ENCODE peak calls at places on chromosomes 1 and 21, in four cellular contexts. Y is body of pancreas, Z is uterus, B is fibroblast of lung. A is an unnamed sample.

GRCh38 chr1:217017172-217017571 is 293.9 kb upstream of the ESRRG start:
- DNase-seq in Y (no peak), Z (no peak), B (no peak), A (no peak)

GRCh38 chr1:65948609-65949229 is 156.0 kb downstream of the PDE4B start:
- DNase-seq in Y (peak), Z (peak), B (peak), A (no peak)

GRCh38 chr1:93140106-93140505 is 40.1 kb downstream of the TMED5 start:
- DNase-seq in Y (no peak), Z (no peak), B (no peak), A (no peak)

GRCh38 chr1:30305519-30305918 is 417.9 kb downstream of the MATN1 start:
- DNase-seq in Y (no peak), Z (no peak), B (no peak), A (peak)

GRCh38 chr1:65398083-65398482 is 22.4 kb upstream of the LEPR start:
- DNase-seq in Y (no peak), Z (no peak), B (no peak), A (no peak)

GRCh38 chr21:28436286-28436932 is 556.3 kb downstream of the LTN1 start:
- DNase-seq in Y (no peak), Z (peak), B (peak), A (no peak)

GRCh38 chr1:54149734-54150133 is 3.1 kb downstream of the CDCP2 start:
- DNase-seq in Y (no peak), Z (no peak), B (no peak), A (no peak)

GRCh38 chr1:8394456-8395321 is 76.8 kb downstream of the SLC45A1 start:
- DNase-seq in Y (no peak), Z (no peak), B (peak), A (no peak)

GRCh38 chr21:44529011-44529421 is 11.0 kb downstream of the KRTAP10-1 start:
- DNase-seq in Y (no peak), Z (no peak), B (no peak), A (no peak)

GRCh38 chr1:172815740-172816139 is 156.8 kb downstream of the FASLG start:
- DNase-seq in Y (no peak), Z (no peak), B (peak), A (no peak)

GRCh38 chr1:214102907-214103306 is 115.1 kb downstream of the PROX1 start:
- DNase-seq in Y (no peak), Z (no peak), B (peak), A (no peak)

GRCh38 chr1:155305881-155306391 is 2.7 kb upstream of the FDPS start:
- DNase-seq in Y (peak), Z (no peak), B (peak), A (no peak)

GRCh38 chr1:155309423-155310021 is 856 bp downstream of the FDPS start:
- DNase-seq in Y (peak), Z (no peak), B (no peak), A (no peak)

GRCh38 chr1:155307247-155307740 is 1.4 kb upstream of the FDPS start:
- DNase-seq in Y (peak), Z (no peak), B (peak), A (no peak)

GRCh38 chr1:155304558-155305063 is 3.4 kb upstream of the PKLR start:
- DNase-seq in Y (no peak), Z (no peak), B (no peak), A (no peak)

DNA sequence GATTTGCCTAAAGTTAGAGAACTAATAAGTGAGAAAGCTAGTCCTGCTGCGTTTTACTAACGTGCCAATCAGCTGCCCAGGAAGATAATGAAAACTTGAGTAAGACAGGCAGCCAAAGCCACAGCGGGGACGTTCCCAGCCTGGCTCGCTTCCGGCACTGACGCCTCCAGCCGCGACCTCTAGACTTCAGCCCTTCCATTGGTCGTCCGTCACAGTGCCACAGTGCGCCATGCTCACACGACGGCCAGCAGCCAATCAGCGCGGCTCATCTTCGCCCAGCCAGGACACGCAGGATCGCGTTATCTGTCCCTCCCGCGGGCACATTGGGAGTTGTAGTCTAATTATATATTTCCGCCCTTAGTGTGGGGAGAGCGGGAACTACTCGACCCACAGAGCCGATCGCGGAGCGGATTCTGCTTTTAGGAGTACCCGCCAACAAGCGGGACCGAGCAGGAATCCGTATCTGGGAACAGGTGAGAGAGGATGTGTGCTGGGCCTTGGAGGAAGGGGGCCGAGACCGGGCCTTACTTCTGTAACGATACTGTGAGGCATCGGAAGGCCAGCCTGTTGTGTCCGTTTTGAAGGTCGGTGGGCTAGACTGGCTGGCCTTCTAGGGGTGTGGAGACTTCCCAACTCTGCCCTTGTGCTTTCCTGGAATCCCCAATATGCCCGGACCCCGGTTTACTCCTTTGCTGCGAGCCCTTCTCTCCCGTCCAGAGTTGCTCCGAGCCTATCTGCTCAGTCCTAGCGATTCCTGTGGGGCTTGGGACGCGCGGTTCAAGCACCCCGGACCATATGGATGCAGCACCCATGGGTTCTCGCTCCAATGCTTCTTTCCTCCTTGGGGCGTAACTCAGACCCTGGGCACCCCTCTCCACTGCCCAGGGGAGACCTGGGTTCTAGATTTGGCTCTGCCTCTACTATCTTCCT is at the start of gene FDPS:
- DNase-seq in Y (peak), Z (peak), B (peak), A (peak)
- TF ChIP-seq CTCF in Y (peak), Z (no peak), B (no peak), A (no peak)

GRCh38 chr21:36706951-36707762 is 8.2 kb downstream of the SIM2 start:
- DNase-seq in Y (no peak), Z (no peak), B (no peak), A (no peak)

GRCh38 chr21:36707763-36708511 is 9.0 kb downstream of the SIM2 start:
- DNase-seq in Y (no peak), Z (no peak), B (no peak), A (no peak)

GRCh38 chr21:36709030-36709867 is 10.3 kb downstream of the SIM2 start:
- DNase-seq in Y (no peak), Z (no peak), B (no peak), A (peak)

GRCh38 chr21:36709868-36710728 is 11.2 kb downstream of the SIM2 start:
- DNase-seq in Y (no peak), Z (no peak), B (no peak), A (peak)

DNA sequence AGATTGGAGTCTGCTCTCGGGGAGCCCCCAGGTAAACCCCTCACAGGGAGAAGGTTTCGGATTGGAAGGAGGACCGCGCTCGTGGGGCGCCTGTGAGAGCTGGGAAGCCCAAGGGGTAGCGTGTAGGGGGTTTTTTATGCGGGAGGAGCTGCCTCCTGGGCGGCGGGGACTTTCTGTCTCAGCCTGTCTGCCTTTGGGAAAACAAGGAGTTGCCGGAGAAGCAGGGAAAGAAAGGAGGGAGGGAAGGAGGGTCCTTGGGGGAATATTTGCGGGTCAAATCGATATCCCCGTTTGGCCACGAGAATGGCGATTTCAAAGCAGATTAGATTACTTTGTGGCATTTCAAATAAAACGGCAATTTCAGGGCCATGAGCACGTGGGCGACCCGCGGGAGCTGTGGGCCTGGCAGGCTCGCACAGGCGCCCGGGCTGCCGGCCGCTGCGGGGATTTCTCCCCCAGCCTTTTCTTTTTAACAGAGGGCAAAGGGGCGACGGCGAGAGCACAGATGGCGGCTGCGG is 9.7 kb downstream of the SIM2 start:
- DNase-seq in Y (no peak), Z (no peak), B (no peak), A (peak)
- H3K4me3 ChIP-seq in Y (no peak), Z (no peak), B (no peak), A (peak)

GRCh38 chr1:165075725-165076370 is 280.7 kb downstream of the LMX1A start:
- DNase-seq in Y (peak), Z (no peak), B (peak), A (no peak)
- TF ChIP-seq CTCF in Y (peak), Z (peak), B (peak), A (no peak)

DNA sequence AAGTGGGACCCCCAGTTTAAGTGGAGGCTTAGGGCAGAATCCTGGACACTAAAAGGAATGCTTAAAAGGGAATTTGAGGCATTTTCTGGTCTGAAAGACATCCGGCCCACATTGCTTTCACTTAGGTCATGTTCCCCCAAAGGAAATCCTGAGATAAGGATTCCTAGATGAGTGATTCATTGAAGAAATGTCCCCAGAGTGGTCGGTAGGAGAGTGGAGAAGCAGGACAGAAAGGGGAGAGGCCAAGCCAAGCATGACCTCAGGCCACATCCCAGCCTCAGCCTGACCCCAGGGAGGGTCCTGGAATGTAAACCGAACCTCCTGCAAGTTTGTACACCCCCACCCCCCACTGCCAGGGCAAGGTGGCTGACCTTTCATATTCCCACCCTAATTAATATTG is 16.6 kb downstream of the HIVEP3 start:
- DNase-seq in Y (no peak), Z (no peak), B (peak), A (no peak)
- H3K4me3 ChIP-seq in Y (no peak), Z (no peak), B (no peak), A (no peak)